ENCODE peak calls at places on chromosomes 6 and 20, in five cellular contexts. I is prostate gland, H is right lobe of liver, L is uterus, B is spleen. C is an unnamed sample.

GRCh38 chr6:149266659-149267058 is 50.9 kb upstream of the TAB2 start:
- DNase-seq in H (no peak), B (no peak), I (no peak), L (no peak), C (no peak)

GRCh38 chr6:134984821-134985220 is 34.9 kb upstream of the ALDH8A1 start:
- DNase-seq in H (no peak), L (no peak), B (no peak), I (no peak), C (no peak)

GRCh38 chr20:61846074-61846473 is 219.6 kb downstream of the TAF4 start:
- DNase-seq in B (peak), L (no peak), I (no peak), H (peak), C (no peak)

GRCh38 chr6:121485359-121485809 is 49.9 kb downstream of the GJA1 start:
- DNase-seq in B (no peak), I (no peak), L (no peak), H (no peak), C (no peak)

GRCh38 chr20:34948030-34948429 is 7.6 kb downstream of the GSS start:
- DNase-seq in H (no peak), B (no peak), I (no peak), L (no peak), C (no peak)

GRCh38 chr6:161748535-161749386 is 474.9 kb upstream of the AGPAT4 start:
- DNase-seq in I (no peak), B (no peak), H (peak), L (no peak), C (peak)

GRCh38 chr6:39233333-39233732 is 4.1 kb upstream of the KCNK5 start:
- DNase-seq in H (no peak), I (no peak), B (peak), L (no peak), C (no peak)

GRCh38 chr6:155177369-155177961 is 86.3 kb upstream of the CLDN20 start:
- DNase-seq in L (peak), H (no peak), B (no peak), I (peak), C (peak)

GRCh38 chr6:75907444-75907843 is 158.4 kb downstream of the MYO6 start:
- DNase-seq in B (no peak), H (no peak), I (no peak), L (no peak), C (no peak)

DNA sequence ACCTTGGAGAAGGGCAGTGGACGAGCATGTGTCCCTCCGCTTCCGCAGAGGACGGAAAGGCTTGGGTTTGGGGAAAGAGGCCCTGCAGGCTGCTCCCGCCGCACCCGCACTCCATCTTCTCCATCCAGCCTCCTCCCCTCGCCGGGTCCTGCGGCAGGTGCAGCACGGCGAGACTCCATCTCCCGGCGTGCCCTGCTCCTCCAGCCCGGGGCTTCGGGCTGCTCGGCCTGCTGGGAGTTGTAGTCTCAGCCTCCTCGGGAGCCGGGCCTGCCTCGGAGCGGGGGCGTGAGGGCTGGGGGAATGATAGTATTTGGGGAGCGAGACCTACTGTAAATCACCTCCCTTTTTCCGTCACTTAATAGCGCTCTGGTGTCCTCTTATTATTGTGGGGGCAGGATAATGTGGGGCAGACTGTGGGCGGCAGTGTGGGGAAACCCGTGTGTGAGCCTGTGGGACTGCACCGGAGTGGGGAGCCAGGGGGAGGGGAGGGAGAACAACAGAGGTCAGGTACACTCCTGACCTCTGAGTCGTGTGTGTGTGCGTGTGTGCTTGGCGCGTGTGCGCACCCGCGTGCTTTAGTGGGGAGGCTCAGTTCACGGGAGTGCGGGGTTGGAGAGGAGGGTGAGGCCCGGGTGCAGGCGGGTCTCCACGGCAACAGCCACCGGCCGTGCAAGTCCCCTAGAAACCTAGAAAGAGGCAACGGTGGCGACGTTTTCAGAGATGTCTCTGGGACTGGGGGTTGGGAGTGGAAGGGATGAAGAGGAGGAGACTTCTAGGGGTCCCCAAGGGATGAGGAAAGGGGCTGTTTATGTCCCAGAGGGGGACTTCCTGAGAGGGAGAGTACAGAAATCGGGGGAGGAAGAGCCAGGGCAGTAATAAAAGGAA is 4.1 kb downstream of the TTBK1 start:
- DNase-seq in B (peak), H (peak), I (peak), L (peak), C (peak)
- TF ChIP-seq POLR2A in B (no peak), H (no peak), I (no peak), L (no peak), C (peak)

GRCh38 chr20:50571466-50571865 is 61.3 kb downstream of the PTPN1 start:
- DNase-seq in L (no peak), B (no peak), I (no peak), H (no peak), C (no peak)

GRCh38 chr20:50574586-50574985 is 64.4 kb downstream of the PTPN1 start:
- DNase-seq in L (no peak), B (no peak), I (no peak), H (no peak), C (no peak)

GRCh38 chr20:50574108-50574507 is 63.9 kb downstream of the PTPN1 start:
- DNase-seq in B (no peak), H (no peak), I (no peak), L (no peak), C (no peak)

GRCh38 chr20:50575869-50576720 is 65.9 kb downstream of the PTPN1 start:
- DNase-seq in H (peak), B (peak), I (peak), L (peak), C (peak)

DNA sequence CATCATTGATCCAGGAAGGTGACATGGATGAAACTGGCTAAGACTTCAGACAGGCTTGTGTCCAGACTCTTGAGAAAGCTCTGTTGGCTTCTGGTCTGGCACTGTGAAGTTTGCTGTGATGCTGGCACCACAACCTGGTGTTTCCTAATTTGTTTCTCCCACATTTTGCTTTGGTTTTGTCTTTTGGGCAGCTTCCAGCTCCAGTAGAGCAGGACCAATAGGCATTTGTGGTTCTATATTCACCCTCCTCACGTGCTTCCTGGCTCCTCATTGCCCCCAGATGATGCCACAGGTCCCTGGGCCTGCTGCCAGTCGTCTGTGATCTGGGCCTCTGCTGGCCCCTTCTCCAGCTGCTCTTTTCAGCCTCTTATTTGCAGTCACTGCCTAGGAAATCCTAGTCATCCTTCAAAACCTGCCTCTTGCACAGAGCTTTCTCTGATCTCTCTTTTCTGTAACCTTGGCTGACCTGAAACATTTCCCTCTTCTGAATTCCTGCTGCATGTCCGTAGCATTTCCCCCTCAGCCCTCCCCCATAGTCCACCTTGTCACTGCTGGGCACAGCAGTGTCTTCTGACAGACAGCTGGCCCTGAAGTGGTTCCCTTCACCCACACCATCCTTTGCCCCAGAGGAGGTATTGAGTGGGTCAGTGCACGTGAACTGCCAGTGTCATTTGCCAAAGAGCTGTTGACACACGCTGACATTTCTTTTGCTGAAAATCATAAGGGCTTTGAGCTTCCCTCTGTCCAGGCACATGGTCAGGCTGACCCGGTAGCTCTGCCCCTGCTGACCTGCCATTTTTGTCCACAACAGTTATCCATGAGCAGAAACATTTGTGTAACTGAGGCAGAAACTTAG is 63.0 kb downstream of the PTPN1 start:
- DNase-seq in H (peak), B (no peak), I (no peak), L (no peak), C (no peak)
- TF ChIP-seq POLR2A in H (no peak), B (no peak), I (no peak), L (no peak), C (no peak)

DNA sequence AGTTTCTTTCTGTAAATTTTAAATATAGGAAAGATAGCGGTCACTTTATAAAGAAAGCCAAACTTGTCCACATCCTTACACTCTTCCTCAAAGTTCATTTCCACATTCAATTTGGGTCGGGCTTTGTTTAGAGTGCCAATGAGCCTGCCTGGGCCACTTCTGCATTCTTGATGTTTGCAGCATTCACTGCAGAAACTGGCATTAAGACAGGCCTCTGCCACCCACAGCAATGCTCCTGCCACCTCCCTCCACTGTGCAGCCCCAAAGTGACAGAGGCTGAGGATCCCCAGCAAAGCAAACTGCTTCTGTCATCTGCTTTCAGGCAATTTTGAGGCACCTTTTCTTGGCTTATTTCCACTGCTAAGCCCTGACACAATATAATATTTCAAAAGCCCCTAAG is 61.2 kb downstream of the TNFAIP3 start:
- DNase-seq in L (no peak), B (peak), H (no peak), I (no peak), C (no peak)
- TF ChIP-seq POLR2A in L (no peak), B (no peak), H (no peak), I (no peak), C (no peak)

GRCh38 chr20:47396762-47397476 is 40.4 kb upstream of the ZMYND8 start:
- DNase-seq in L (no peak), I (no peak), H (no peak), B (no peak), C (peak)

GRCh38 chr20:47389867-47390347 is 33.4 kb upstream of the ZMYND8 start:
- DNase-seq in B (no peak), I (no peak), L (no peak), H (no peak), C (no peak)

GRCh38 chr20:47392721-47393073 is 36.2 kb upstream of the ZMYND8 start:
- DNase-seq in L (no peak), B (no peak), H (no peak), I (no peak), C (no peak)

GRCh38 chr20:47391276-47392010 is 34.9 kb upstream of the ZMYND8 start:
- DNase-seq in I (no peak), L (no peak), B (no peak), H (no peak), C (no peak)

GRCh38 chr20:47392015-47392720 is 35.7 kb upstream of the ZMYND8 start:
- DNase-seq in I (no peak), B (no peak), L (no peak), H (no peak), C (no peak)
- TF ChIP-seq POLR2A in I (no peak), B (no peak), L (no peak), H (no peak), C (no peak)

GRCh38 chr6:10838794-10839333 is 525 bp upstream of the MAK start:
- DNase-seq in I (no peak), L (no peak), H (no peak), B (no peak), C (no peak)

GRCh38 chr6:10834823-10835222 is 3.5 kb downstream of the MAK start:
- DNase-seq in H (no peak), L (no peak), B (no peak), I (no peak), C (no peak)

GRCh38 chr6:10837009-10837691 is 1.2 kb downstream of the MAK start:
- DNase-seq in L (no peak), B (peak), H (peak), I (peak), C (peak)

GRCh38 chr6:10837692-10837996 is 695 bp downstream of the MAK start:
- DNase-seq in H (peak), L (no peak), I (peak), B (no peak), C (peak)

DNA sequence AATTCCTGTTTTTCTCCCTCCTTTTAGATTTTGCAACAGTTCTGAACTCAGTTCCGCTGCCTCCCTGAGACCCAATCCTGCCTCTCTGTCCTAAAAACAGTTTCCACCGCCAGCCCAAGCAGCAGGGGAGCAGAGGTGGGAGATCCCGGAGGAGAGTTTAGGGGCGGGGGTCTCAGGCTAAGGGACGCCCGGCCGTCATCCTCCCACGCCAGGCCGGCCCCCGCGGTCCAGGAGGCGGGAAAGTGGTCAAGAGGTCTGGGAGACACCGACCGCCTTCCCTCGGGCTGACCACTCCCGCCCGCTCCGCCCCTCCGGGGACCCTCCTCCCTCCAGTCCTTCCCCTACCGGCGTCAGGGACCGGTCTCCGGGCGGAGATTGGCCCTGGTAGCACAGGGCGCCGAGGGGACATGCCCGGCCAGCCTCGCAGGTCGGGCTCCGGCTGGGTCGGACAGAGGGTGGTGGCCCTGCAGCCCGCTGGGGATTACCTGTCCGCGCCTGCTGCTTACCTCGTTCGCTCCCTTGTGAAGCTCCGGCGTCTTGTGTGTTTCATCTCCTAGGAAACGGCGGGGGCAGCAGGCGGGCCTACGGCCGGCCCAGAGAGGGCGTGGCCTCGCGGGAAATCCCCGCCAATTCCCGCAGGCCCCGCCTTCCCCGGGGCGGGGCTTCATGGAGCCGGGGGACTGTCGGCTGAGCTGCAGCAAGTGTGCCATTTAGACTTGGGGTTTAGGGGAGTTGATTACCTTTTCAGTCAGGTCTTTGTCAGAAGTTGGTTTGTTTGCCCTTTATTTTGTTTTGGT is at the start of gene MAK:
- DNase-seq in I (peak), B (peak), H (peak), L (peak), C (peak)
- TF ChIP-seq POLR2A in I (peak), B (no peak), H (no peak), L (peak), C (peak)

DNA sequence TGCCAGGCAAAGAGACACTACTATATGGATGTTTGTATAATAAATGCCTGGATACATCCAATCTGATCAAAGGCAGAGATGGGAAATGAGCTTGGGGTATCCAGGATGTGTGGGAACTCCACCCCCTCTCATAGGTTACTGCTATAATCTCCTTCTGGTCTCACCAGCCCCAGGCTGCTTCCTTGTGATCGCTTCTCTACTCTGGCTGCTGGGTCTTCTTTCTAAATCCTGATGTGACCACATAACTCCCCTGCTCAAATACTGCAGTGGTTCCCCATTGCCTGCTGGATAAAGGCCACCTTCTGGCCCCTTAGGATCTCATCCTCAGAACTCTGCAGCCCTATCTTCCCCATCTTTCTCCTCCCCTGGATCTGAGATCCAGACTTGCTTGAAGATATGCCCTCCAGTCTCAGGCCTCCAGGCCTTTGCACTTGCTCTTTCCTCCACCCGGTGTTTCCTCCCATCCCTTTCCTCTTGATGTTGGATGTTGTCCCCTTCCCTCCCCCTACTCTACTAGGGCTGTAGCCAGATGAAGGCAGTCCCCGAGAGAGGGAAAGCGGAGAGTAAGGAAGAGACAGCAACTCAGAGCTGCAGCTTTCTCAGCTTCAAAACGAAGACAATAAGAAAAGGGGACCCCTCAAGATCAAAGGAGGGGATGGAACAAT is 828 bp upstream of the XKR7 start:
- DNase-seq in B (no peak), I (no peak), H (no peak), L (no peak), C (no peak)
- TF ChIP-seq POLR2A in B (no peak), I (no peak), H (no peak), L (no peak), C (no peak)

DNA sequence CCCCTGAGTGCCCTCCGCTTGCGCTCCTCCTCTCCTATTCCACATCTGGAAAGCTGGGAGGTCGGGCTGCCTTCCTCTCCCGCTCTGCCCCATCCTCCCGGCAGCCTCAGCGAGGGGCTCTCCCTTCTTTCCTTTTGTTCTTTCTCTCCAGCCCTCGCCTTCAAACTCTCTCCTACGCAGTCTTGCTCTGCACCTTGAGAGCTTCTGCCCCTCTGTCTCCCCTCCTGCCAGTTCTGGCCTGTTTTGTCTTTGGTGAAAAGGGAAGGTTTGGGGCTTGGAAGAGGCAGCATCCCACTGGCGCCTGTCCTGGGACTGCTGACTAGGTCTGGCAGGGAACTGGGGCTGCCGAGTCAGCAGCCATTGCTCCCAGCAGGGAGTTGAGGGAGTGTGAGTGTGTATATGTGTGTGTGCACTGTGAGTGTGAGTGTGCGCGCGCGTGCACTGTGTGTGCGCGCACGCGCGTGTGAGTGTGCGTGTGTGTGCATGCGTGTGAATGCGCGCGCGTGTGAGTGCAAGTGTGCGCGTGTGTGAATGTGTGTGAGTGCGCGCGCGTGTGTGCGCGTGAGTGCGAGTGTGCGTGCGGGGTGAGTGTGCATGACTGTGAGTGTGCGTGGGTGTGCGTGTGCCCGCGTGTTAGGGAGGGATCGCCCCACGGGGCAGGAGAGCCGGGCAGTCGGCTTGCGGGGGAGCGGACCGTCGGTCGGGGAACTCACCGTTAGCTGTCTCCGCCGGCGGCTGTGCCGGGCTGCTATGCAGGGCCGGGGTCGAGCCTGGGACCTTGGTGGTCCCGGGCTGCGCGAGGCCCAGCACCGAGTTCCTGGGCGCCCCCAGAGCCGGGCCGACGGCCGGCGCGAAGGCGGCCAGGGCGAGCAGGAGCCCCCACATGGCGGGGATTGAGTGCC is 488 bp downstream of the CPXM1 start:
- DNase-seq in B (no peak), H (no peak), L (no peak), I (no peak), C (no peak)
- TF ChIP-seq POLR2A in B (no peak), H (no peak), L (no peak), I (no peak), C (no peak)

C was measured in body of pancreas.